ENCODE peak calls at places on chromosomes 3 and 15, in four cellular contexts. O is GM12878, D is K562, F is H1. Q is an unnamed sample. For H3K9me3, the result is how much of the 10 kb centered on the place peaks cover.

GRCh38 chr3:30370681-30371271 is 235.6 kb upstream of the TGFBR2 start:
- DNase-seq in D (no peak), F (no peak), O (no peak), Q (peak)

GRCh38 chr15:89874926-89875564 is 18.7 kb downstream of the AP3S2 start:
- DNase-seq in D (peak), F (peak), O (no peak), Q (peak)

GRCh38 chr3:158086776-158087175 is 19.4 kb downstream of the SHOX2 start:
- DNase-seq in F (no peak), D (no peak), O (no peak), Q (no peak)

GRCh38 chr3:12442654-12443501 is 41.4 kb upstream of the TSEN2 start:
- DNase-seq in O (no peak), F (no peak), D (no peak), Q (no peak)

GRCh38 chr15:65175511-65175910 is 9.6 kb downstream of the CLPX start:
- DNase-seq in F (no peak), O (no peak), D (no peak), Q (no peak)

GRCh38 chr15:51318382-51319150 is 19.8 kb downstream of the CYP19A1 start:
- DNase-seq in F (no peak), O (no peak), D (no peak), Q (no peak)

GRCh38 chr15:59691194-59691805 is 2.2 kb upstream of the BNIP2 start:
- DNase-seq in F (no peak), O (peak), D (peak), Q (peak)

GRCh38 chr3:14804835-14805780 is 13.7 kb upstream of the FGD5 start:
- DNase-seq in D (no peak), F (no peak), O (no peak), Q (no peak)

GRCh38 chr15:100592898-100593297 is 9.1 kb downstream of the LINS1 start:
- DNase-seq in D (no peak), F (no peak), O (no peak), Q (no peak)

DNA sequence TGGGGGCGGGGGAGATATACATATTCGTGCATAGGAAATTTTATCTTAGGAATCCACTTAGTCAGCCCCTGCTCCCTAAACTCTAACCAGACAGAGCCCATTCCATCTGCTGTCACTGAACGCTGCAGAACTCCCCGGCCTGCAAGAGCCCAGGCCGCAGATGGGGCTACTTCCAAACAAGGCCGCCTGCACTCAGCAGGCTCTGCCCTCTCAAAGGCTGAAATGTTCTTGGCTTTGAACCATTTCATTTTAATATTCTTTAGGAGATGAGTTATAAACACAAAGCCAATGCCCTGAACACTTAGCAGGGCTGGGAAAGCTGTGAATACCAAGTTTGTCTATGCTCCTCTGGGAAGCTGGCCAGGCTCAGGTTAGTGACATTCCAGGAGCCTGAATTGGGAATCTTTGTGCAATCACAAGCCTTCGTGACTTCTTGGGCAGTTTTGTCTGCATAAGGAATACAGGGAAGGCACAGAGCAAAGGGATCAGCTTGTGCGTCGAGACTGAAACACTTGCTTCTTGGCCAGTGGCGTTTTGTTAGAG is 65.0 kb downstream of the SYNM start:
- DNase-seq in D (no peak), F (no peak), O (no peak), Q (no peak)
- TF ChIP-seq RFX5 in D (no peak), F (no peak), O (no peak), Q (no peak)

GRCh38 chr3:154025007-154025406 is 96.2 kb upstream of the ARHGEF26 start:
- DNase-seq in O (no peak), D (no peak), F (no peak), Q (no peak)
- H3K9me3 ChIP-seq in O (under half), D (under half), F (under half), Q (under half)

DNA sequence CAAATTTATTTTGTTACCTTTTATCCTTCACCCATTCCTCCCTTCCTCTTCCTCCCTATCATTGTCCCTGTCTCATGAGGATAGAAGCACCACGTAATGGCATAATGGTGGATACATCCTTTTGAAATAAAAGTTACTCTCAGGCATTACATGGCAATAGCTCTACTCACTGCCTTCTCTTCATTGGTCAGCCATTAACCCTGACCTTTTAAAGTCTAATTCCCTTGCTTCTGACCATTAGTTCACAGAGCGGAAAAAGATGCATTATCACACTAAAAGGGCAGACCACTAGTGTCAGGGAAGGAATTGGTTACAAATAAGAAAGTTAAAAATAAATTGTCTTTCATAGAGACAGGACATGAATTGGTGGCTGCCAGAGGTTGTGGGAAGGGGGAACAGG is 54.6 kb upstream of the EIF1B start:
- DNase-seq in O (no peak), F (no peak), D (no peak), Q (no peak)
- TF ChIP-seq RFX5 in O (no peak), F (no peak), D (no peak), Q (no peak)

DNA sequence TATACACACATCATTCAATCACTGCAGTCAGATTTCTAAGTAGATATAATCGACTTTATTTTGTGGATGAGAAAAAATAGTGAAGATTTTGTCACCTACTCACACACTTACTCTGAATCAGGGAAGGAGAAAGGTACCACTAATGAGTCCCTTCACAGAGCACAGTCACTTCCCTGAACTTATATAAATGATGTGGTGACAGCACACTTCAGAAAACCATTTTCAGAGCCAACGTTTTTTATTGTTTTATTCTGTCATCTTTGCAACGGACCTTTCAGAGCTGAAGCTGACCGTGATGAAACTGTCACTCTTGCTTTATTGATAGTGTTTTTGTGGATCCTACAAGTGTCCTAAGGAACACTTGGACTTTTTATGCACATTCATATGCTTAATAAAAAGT is 956.6 kb downstream of the SQOR start:
- DNase-seq in F (no peak), O (no peak), D (no peak), Q (no peak)
- H3K9me3 ChIP-seq in F (under half), O (under half), D (under half), Q (under half)

GRCh38 chr3:37237252-37237651 is 62.9 kb upstream of the LRRFIP2 start:
- DNase-seq in O (no peak), D (peak), F (no peak), Q (no peak)
- TF ChIP-seq RFX5 in O (no peak), D (no peak), F (no peak), Q (no peak)

GRCh38 chr3:58900372-58900771 is 149.5 kb downstream of the CFAP20DC start:
- DNase-seq in F (no peak), D (no peak), O (no peak), Q (no peak)
- H3K9me3 ChIP-seq in F (under half), D (under half), O (under half), Q (under half)

DNA sequence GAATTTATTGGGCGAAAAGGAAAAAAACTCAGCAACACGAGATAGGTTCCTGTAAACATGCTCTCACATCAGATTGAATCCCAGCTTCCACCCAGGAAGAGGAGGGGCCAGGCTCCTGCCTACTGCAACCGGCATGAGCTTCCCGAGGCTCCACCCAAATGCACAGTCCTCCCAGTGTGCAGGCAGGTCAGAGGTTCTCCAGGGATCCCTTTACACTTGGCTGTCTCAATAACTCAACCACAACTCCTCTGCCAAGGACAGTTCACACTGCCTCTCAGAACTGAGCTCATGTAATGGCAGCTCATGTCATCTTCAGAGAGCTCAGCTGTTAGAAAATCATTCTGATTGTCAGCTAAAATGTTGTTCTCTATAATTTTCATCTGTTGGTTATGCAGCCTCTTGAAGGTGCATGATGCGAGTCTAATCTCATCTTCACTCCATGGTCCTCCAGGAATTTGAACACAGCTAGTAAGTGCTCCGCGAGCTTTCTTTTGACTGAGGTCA is 76.8 kb downstream of the SST start:
- DNase-seq in F (no peak), O (no peak), D (no peak), Q (no peak)
- TF ChIP-seq RFX5 in F (no peak), O (no peak), D (no peak), Q (no peak)

Q was measured in A549.